ENCODE peak calls at places on chromosome 12, in six cellular contexts. Y is lower lobe of right lung, W is fibroblast of mammary gland, N is bronchial epithelial cell, J is psoas muscle, M is mammary epithelial cell. I is an unnamed sample.
A peak's percentile ranks its signal among the peaks of the same experiment; 100 is the strongest.

GRCh38 chr12:122082621-122083356 is 4.2 kb downstream of the MLXIP start:
- DNase-seq in M (no peak), J (no peak), W (no peak), N (no peak), Y (no peak), I (peak; percentile 28)

GRCh38 chr12:115623764-115624334 is 653.6 kb downstream of the MED13L start:
- DNase-seq in W (no peak), J (peak; percentile 67), Y (peak; percentile 50), N (no peak), M (no peak), I (no peak)

GRCh38 chr12:27549801-27550652 is 26.0 kb downstream of the PPFIBP1 start:
- DNase-seq in M (peak; percentile 93), Y (peak; percentile 78), N (peak; percentile 95), J (peak; percentile 83), W (peak; percentile 99), I (peak; percentile 46)

GRCh38 chr12:1916396-1917171 is 1.9 kb downstream of the CACNA2D4 start:
- DNase-seq in M (no peak), N (no peak), Y (peak; percentile 39), J (peak; percentile 61), W (no peak), I (no peak)

GRCh38 chr12:94721173-94721572 is 70.8 kb upstream of the TMCC3 start:
- DNase-seq in Y (no peak), N (no peak), M (no peak), J (no peak), W (no peak), I (no peak)

GRCh38 chr12:30088259-30088995 is 304.7 kb upstream of the TMTC1 start:
- DNase-seq in J (no peak), W (no peak), N (no peak), Y (no peak), M (no peak), I (no peak)

GRCh38 chr12:107523760-107524558 is 161.6 kb upstream of the PWP1 start:
- DNase-seq in Y (no peak), J (no peak), M (no peak), W (no peak), N (no peak), I (no peak)

GRCh38 chr12:50101663-50102062 is 2.1 kb upstream of the GPD1 start:
- DNase-seq in J (no peak), N (peak; percentile 34), M (peak; percentile 19), W (peak; percentile 59), Y (no peak), I (no peak)

GRCh38 chr12:86698581-86698980 is 442.4 kb upstream of the MGAT4C start:
- DNase-seq in J (no peak), M (no peak), N (no peak), Y (no peak), W (peak; percentile 85), I (no peak)

GRCh38 chr12:29148065-29148957 is 767 bp upstream of the FAR2 start:
- DNase-seq in W (peak; percentile 64), M (peak; percentile 5), N (no peak), Y (peak; percentile 60), J (peak; percentile 55), I (peak; percentile 59)

GRCh38 chr12:70040141-70040540 is 203.1 kb upstream of the CNOT2 start:
- DNase-seq in J (no peak), M (no peak), W (peak; percentile 50), Y (no peak), N (no peak), I (no peak)

GRCh38 chr12:51862947-51863346 is 14.4 kb upstream of the FIGNL2 start:
- DNase-seq in J (peak; percentile 18), W (no peak), Y (no peak), M (no peak), N (no peak), I (no peak)

GRCh38 chr12:103728323-103728722 is 112.7 kb downstream of the NT5DC3 start:
- DNase-seq in J (no peak), W (peak; percentile 67), N (no peak), M (no peak), Y (no peak), I (no peak)

GRCh38 chr12:40338071-40338470 is 113.3 kb downstream of the LRRK2 start:
- DNase-seq in J (no peak), M (no peak), N (no peak), Y (no peak), W (no peak), I (no peak)

GRCh38 chr12:51208016-51208660 is 9.7 kb downstream of the POU6F1 start:
- DNase-seq in Y (peak; percentile 1), M (no peak), N (no peak), W (no peak), J (no peak), I (no peak)

GRCh38 chr12:76537923-76538322 is 21.6 kb downstream of the OSBPL8 start:
- DNase-seq in N (no peak), W (no peak), J (no peak), M (no peak), Y (no peak), I (no peak)

GRCh38 chr12:85076688-85077430 is 40.7 kb downstream of the LRRIQ1 start:
- DNase-seq in J (no peak), N (peak; percentile 96), Y (no peak), W (peak; percentile 81), M (peak; percentile 89), I (no peak)
- TF ChIP-seq CTCF in J (peak; percentile 21), N (peak; percentile 43), Y (peak; percentile 39), W (peak; percentile 46), M (peak; percentile 34), I (no peak)

GRCh38 chr12:113477842-113478215 is 6.2 kb upstream of the LHX5 start:
- DNase-seq in N (no peak), W (no peak), Y (no peak), M (no peak), J (no peak), I (no peak)

GRCh38 chr12:113478351-113479011 is 6.8 kb upstream of the LHX5 start:
- DNase-seq in M (no peak), W (no peak), N (no peak), Y (no peak), J (no peak), I (no peak)

GRCh38 chr12:113479193-113479577 is 7.5 kb upstream of the LHX5 start:
- DNase-seq in Y (no peak), W (no peak), M (no peak), J (no peak), N (no peak), I (no peak)

GRCh38 chr12:113480336-113480688 is 8.6 kb upstream of the LHX5 start:
- DNase-seq in W (no peak), J (no peak), N (no peak), Y (no peak), M (no peak), I (no peak)

DNA sequence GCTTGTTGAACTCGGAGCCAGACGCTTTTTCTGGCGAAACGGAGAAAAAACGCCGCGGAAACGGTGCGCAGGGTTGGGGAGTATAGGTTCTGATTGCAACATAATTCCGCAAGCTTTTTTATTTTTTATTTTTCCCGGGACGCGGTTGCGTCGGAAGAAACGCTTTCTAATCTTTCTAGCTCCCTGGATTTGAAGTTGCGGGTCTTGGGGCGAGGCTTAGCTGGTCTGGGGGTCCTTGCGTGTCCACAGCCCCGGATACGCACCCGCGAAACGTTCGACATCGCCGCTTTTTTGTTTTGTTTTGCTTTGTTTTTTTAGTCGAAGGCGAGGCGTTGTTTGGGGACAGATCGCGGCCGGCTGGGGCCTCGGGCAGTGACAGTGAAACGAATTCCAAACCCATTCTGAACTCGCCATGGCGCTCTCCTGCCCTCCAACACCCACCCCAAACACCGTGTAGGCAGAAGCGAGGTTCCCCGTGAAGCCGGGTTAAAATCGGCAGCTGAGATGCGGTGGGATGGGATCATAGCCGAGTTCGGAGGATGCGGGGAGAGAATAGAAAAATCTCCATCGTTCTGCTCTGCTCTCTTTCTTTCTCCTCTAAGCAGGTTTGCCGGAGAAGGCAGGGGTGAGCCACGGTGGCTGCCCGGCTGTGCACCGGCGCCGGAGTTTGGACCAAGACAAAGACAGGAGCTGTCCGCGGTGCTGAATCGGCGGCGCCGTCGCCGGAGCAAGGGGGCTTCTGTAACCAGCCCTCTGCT is 8.1 kb upstream of the LHX5 start:
- DNase-seq in N (no peak), M (no peak), J (no peak), Y (no peak), W (peak; percentile 15), I (no peak)
- H3K4me3 ChIP-seq in N (no peak overlapping the region), M (no peak overlapping the region), J (no peak overlapping the region), Y (no peak overlapping the region), W (no peak overlapping the region), I (no peak overlapping the region)

GRCh38 chr12:66713984-66714383 is 35.1 kb upstream of the GRIP1 start:
- DNase-seq in W (no peak), Y (no peak), M (no peak), J (no peak), N (no peak), I (no peak)

GRCh38 chr12:66707002-66707697 is 28.3 kb upstream of the GRIP1 start:
- DNase-seq in M (no peak), Y (no peak), W (no peak), N (no peak), J (no peak), I (no peak)

GRCh38 chr12:66709444-66709773 is 30.5 kb upstream of the GRIP1 start:
- DNase-seq in M (no peak), J (no peak), Y (no peak), N (no peak), W (no peak), I (no peak)

GRCh38 chr12:66709893-66710292 is 31.0 kb upstream of the GRIP1 start:
- DNase-seq in W (no peak), Y (no peak), J (no peak), N (no peak), M (no peak), I (no peak)

GRCh38 chr12:66708704-66709443 is 30.0 kb upstream of the GRIP1 start:
- DNase-seq in N (peak; percentile 35), Y (no peak), J (no peak), M (no peak), W (peak; percentile 8), I (no peak)
- TF ChIP-seq CTCF in N (peak; percentile 17), Y (peak; percentile 34), J (no peak), M (peak; percentile 33), W (peak; percentile 32), I (no peak)

DNA sequence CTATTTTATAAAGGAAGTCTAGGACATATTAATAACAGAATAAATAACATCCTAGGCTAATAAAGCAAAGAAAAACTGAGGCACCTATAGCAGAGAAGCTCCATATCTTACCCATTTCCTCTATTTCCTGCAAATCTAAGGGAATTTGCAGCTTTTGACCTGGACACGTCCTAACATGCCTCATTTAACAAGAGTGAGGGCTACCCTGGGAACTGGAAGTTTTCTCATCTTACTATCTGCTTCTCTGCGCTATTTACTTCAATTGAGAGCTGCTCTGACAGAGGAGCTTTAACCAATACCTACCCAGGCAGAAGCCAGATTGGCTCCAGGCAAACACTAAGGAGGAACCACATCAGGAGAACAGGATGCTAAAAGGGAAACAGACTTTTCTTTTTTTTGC is 5.7 kb downstream of the YBX3 start:
- DNase-seq in M (peak; percentile 86), N (peak; percentile 95), Y (no peak), J (no peak), W (peak; percentile 52), I (no peak)
- H3K4me3 ChIP-seq in M (peak overlapping the region; percentile 1), N (no peak overlapping the region), Y (no peak overlapping the region), J (peak overlapping the region; percentile 94), W (peak overlapping the region; percentile 29), I (no peak overlapping the region)

GRCh38 chr12:74412607-74413230 is 124.9 kb upstream of the ATXN7L3B start:
- DNase-seq in M (no peak), W (peak; percentile 14), N (peak; percentile 32), Y (no peak), J (no peak), I (no peak)
- TF ChIP-seq CTCF in M (peak; percentile 23), W (peak; percentile 43), N (peak; percentile 2), Y (peak; percentile 39), J (peak; percentile 39), I (no peak)

I was measured in mucosa of descending colon.